ENCODE peak calls at places on chromosomes 13 and 19, in four cellular contexts. Y, N, K and R are unnamed samples.

GRCh38 chr13:20609145-20609544 is 42.2 kb downstream of the IFT88 start:
- DNase-seq in Y (no peak), N (no peak), K (no peak), R (no peak)

GRCh38 chr13:30800107-30800506 is 64.8 kb downstream of the ALOX5AP start:
- DNase-seq in Y (no peak), N (no peak), K (no peak), R (no peak)

GRCh38 chr19:42455621-42456081 is 12.9 kb upstream of the CXCL17 start:
- DNase-seq in Y (no peak), N (no peak), K (no peak), R (no peak)

GRCh38 chr13:99162962-99163361 is 37.7 kb upstream of the UBAC2 start:
- DNase-seq in Y (no peak), N (no peak), K (no peak), R (no peak)

GRCh38 chr13:40094056-40094455 is 438.6 kb downstream of the COG6 start:
- DNase-seq in Y (no peak), N (no peak), K (no peak), R (no peak)

GRCh38 chr13:99228737-99229691 is 28.4 kb downstream of the UBAC2 start:
- DNase-seq in Y (no peak), N (peak; percentile 23), K (peak; percentile 91), R (no peak)

GRCh38 chr13:106513608-106514007 is 21.9 kb downstream of the EFNB2 start:
- DNase-seq in Y (no peak), N (no peak), K (no peak), R (no peak)

GRCh38 chr19:15379996-15380647 is 535 bp upstream of the AKAP8 start:
- DNase-seq in Y (peak; percentile 63), N (peak; percentile 48), K (no peak), R (peak; percentile 78)

GRCh38 chr19:41233748-41234240 is 14.8 kb downstream of the AXL start:
- DNase-seq in Y (no peak), N (no peak), K (no peak), R (no peak)

GRCh38 chr13:40082644-40083043 is 427.2 kb downstream of the COG6 start:
- DNase-seq in Y (no peak), N (peak; percentile 10), K (no peak), R (no peak)

GRCh38 chr13:34346626-34347025 is 528.7 kb downstream of the RFC3 start:
- DNase-seq in Y (no peak), N (no peak), K (no peak), R (no peak)

GRCh38 chr13:110546933-110547332 is 14.6 kb downstream of the RAB20 start:
- DNase-seq in Y (no peak), N (peak; percentile 80), K (no peak), R (no peak)

GRCh38 chr13:99214232-99214631 is 13.6 kb downstream of the UBAC2 start:
- DNase-seq in Y (no peak), N (no peak), K (peak; percentile 67), R (no peak)

GRCh38 chr13:46469064-46469463 is 82.0 kb upstream of the RUBCNL start:
- DNase-seq in Y (no peak), N (no peak), K (no peak), R (no peak)

GRCh38 chr13:25371608-25372274 is at the start of gene ATP8A2:
- DNase-seq in Y (peak; percentile 46), N (no peak), K (no peak), R (peak; percentile 45)

GRCh38 chr19:49119411-49120324 is at the start of gene PPFIA3:
- DNase-seq in Y (peak; percentile 53), N (no peak), K (no peak), R (peak; percentile 63)

GRCh38 chr19:17236831-17237543 is 8.7 kb downstream of the NR2F6 start:
- DNase-seq in Y (no peak), N (no peak), K (no peak), R (no peak)

GRCh38 chr19:27966390-27966816 is 1246.5 kb downstream of the UQCRFS1 start:
- DNase-seq in Y (no peak), N (no peak), K (no peak), R (no peak)

GRCh38 chr19:49344516-49345423 is 9.6 kb downstream of the CD37 start:
- DNase-seq in Y (no peak), N (no peak), K (no peak), R (no peak)

GRCh38 chr13:35474551-35474950 is 1.9 kb downstream of the MAB21L1 start:
- DNase-seq in Y (no peak), N (no peak), K (no peak), R (no peak)

GRCh38 chr19:16814526-16815100 is 14.6 kb upstream of the SIN3B start:
- DNase-seq in Y (no peak), N (no peak), K (no peak), R (no peak)

GRCh38 chr13:34249546-34249945 is 431.6 kb downstream of the RFC3 start:
- DNase-seq in Y (no peak), N (no peak), K (no peak), R (no peak)

GRCh38 chr13:77616027-77616426 is 80.5 kb downstream of the SCEL start:
- DNase-seq in Y (no peak), N (no peak), K (no peak), R (no peak)

GRCh38 chr13:50400035-50400726 is 384.9 kb downstream of the KCNRG start:
- DNase-seq in Y (no peak), N (no peak), K (no peak), R (no peak)

GRCh38 chr19:4186087-4186993 is 3.9 kb downstream of the ANKRD24 start:
- DNase-seq in Y (peak; percentile 87), N (peak; percentile 67), K (no peak), R (peak; percentile 96)
- TF ChIP-seq TCF7 in Y (no peak), N (no peak), K (no peak), R (no peak)

GRCh38 chr13:69618838-69619237 is 488.8 kb upstream of the ATXN8OS start:
- DNase-seq in Y (no peak), N (no peak), K (no peak), R (no peak)
- TF ChIP-seq TCF7 in Y (no peak), N (no peak), K (no peak), R (no peak)

GRCh38 chr19:32828139-32828538 is 41.4 kb downstream of the SLC7A9 start:
- DNase-seq in Y (no peak), N (peak; percentile 16), K (no peak), R (peak; percentile 33)

GRCh38 chr19:32830231-32831014 is 39.1 kb downstream of the SLC7A9 start:
- DNase-seq in Y (no peak), N (no peak), K (no peak), R (no peak)

GRCh38 chr19:32828643-32829344 is 40.8 kb downstream of the SLC7A9 start:
- DNase-seq in Y (no peak), N (no peak), K (no peak), R (no peak)

GRCh38 chr19:32829345-32829896 is 40.1 kb downstream of the SLC7A9 start:
- DNase-seq in Y (no peak), N (no peak), K (no peak), R (no peak)

DNA sequence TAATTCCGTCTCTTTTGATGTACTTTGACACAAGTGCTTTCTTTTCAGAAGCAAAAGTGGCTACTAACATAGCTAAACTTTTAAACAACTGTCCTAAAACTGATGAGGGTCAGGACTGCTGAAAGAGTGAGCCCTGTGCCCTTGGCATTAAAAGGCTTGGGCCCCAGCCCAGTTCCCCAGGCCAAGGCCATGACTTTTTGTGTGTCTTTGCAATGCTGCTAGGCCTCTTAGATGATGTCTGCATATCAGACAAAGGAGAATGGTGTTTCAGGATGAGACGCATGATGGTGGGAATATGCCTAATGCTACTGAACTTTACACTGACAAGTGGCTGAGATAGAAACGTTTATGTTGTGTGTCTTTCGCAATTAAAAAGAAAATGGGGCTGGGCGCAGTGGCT is 38.0 kb downstream of the SLC7A9 start:
- DNase-seq in Y (no peak), N (no peak), K (no peak), R (no peak)
- TF ChIP-seq TCF7 in Y (no peak), N (no peak), K (no peak), R (no peak)

DNA sequence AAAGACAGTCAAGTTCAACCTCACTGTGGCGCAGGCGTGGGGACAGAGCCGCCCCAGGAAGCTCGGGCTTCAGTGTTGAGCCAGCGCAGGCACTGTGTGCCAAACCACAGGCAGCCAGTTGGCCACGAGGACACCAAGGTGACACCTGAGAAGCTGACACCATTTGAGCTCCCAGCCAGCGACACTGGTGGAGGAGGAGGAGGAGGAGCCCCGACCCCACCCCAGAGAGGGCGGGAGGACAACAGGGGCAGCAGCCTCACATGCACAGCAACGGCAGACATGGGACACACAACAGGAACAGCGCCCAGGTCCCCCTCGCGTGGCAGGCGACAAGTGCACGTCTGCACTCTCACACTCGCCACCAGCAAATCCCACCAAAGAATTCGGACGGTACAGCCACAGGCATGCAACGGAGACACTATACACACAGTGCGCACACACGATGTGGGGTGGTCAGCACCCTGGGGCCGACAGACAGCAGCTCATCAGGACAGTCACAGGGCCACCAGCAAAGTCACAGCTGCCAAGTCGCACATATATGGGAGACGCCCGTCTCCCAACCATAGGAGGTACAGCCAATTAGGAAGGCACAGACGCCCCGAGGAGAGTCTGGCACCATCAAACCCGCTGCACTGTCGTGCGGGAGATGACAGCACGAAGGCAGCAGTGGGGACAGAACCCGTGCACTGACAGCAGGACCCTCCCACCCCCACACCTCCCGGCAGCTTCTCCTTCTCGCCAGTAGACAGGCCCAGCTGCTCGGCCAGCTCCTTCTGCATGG is 3.4 kb downstream of the EIF3G start:
- DNase-seq in Y (no peak), N (no peak), K (no peak), R (no peak)
- TF ChIP-seq TCF7 in Y (no peak), N (no peak), K (no peak), R (no peak)